ENCODE peak calls at places on chromosomes 13 and 19, in nine cellular contexts. One of them, this sample, is unnamed.

GRCh38 chr19:5951338-5951861 is 26.5 kb downstream of the RANBP3 start:
- DNase-seq in astrocyte of the cerebellum: no peak
- DNase-seq in colonic mucosa: no peak
- DNase-seq in foreskin keratinocyte: no peak
- DNase-seq in GM20000: peak; percentile 70
- DNase-seq in lower lobe of right lung: peak; percentile 54
- DNase-seq in left ventricle myocardium inferior: no peak
- DNase-seq in activated CD4-positive, CD25-positive, alpha-beta regulatory T cell treated with anti-CD3 and anti-CD28 coated beads, Interleukin-2, amount 50 U/mL, for 16 hours: no peak
- DNase-seq in activated CD8-positive, alpha-beta T cell treated with anti-CD3 and anti-CD28 coated beads, Interleukin-2, amount 10 ng/mL, durations not matched to agents 7 days and 5 days: no peak
- DNase-seq in this sample: no peak

GRCh38 chr19:46133101-46133627 is 8.7 kb upstream of the IGFL3 start:
- DNase-seq in astrocyte of the cerebellum: peak; percentile 97
- DNase-seq in colonic mucosa: peak; percentile 29
- DNase-seq in foreskin keratinocyte: peak; percentile 98
- DNase-seq in GM20000: no peak
- DNase-seq in lower lobe of right lung: no peak
- DNase-seq in left ventricle myocardium inferior: no peak
- DNase-seq in activated CD4-positive, CD25-positive, alpha-beta regulatory T cell treated with anti-CD3 and anti-CD28 coated beads, Interleukin-2, amount 50 U/mL, for 16 hours: no peak
- DNase-seq in activated CD8-positive, alpha-beta T cell treated with anti-CD3 and anti-CD28 coated beads, Interleukin-2, amount 10 ng/mL, durations not matched to agents 7 days and 5 days: no peak
- DNase-seq in this sample: peak; percentile 13

GRCh38 chr13:110944968-110945952 is 30.4 kb upstream of the ANKRD10 start:
- DNase-seq in astrocyte of the cerebellum: no peak
- DNase-seq in colonic mucosa: no peak
- DNase-seq in foreskin keratinocyte: no peak
- DNase-seq in GM20000: no peak
- DNase-seq in lower lobe of right lung: no peak
- DNase-seq in left ventricle myocardium inferior: no peak
- DNase-seq in activated CD4-positive, CD25-positive, alpha-beta regulatory T cell treated with anti-CD3 and anti-CD28 coated beads, Interleukin-2, amount 50 U/mL, for 16 hours: no peak
- DNase-seq in activated CD8-positive, alpha-beta T cell treated with anti-CD3 and anti-CD28 coated beads, Interleukin-2, amount 10 ng/mL, durations not matched to agents 7 days and 5 days: no peak
- DNase-seq in this sample: no peak

GRCh38 chr19:34504809-34505291 is 23.3 kb downstream of the WTIP start:
- DNase-seq in astrocyte of the cerebellum: no peak
- DNase-seq in colonic mucosa: no peak
- DNase-seq in foreskin keratinocyte: no peak
- DNase-seq in GM20000: no peak
- DNase-seq in lower lobe of right lung: no peak
- DNase-seq in left ventricle myocardium inferior: no peak
- DNase-seq in activated CD4-positive, CD25-positive, alpha-beta regulatory T cell treated with anti-CD3 and anti-CD28 coated beads, Interleukin-2, amount 50 U/mL, for 16 hours: no peak
- DNase-seq in activated CD8-positive, alpha-beta T cell treated with anti-CD3 and anti-CD28 coated beads, Interleukin-2, amount 10 ng/mL, durations not matched to agents 7 days and 5 days: no peak
- DNase-seq in this sample: no peak

GRCh38 chr13:106155411-106155810 is 380.1 kb downstream of the EFNB2 start:
- DNase-seq in astrocyte of the cerebellum: no peak
- DNase-seq in colonic mucosa: no peak
- DNase-seq in foreskin keratinocyte: peak; percentile 89
- DNase-seq in GM20000: no peak
- DNase-seq in lower lobe of right lung: no peak
- DNase-seq in left ventricle myocardium inferior: no peak
- DNase-seq in activated CD4-positive, CD25-positive, alpha-beta regulatory T cell treated with anti-CD3 and anti-CD28 coated beads, Interleukin-2, amount 50 U/mL, for 16 hours: no peak
- DNase-seq in activated CD8-positive, alpha-beta T cell treated with anti-CD3 and anti-CD28 coated beads, Interleukin-2, amount 10 ng/mL, durations not matched to agents 7 days and 5 days: no peak
- DNase-seq in this sample: no peak

GRCh38 chr13:40351537-40352384 is 314.7 kb downstream of the FOXO1 start:
- DNase-seq in astrocyte of the cerebellum: no peak
- DNase-seq in colonic mucosa: no peak
- DNase-seq in foreskin keratinocyte: no peak
- DNase-seq in GM20000: no peak
- DNase-seq in lower lobe of right lung: no peak
- DNase-seq in left ventricle myocardium inferior: no peak
- DNase-seq in activated CD4-positive, CD25-positive, alpha-beta regulatory T cell treated with anti-CD3 and anti-CD28 coated beads, Interleukin-2, amount 50 U/mL, for 16 hours: no peak
- DNase-seq in activated CD8-positive, alpha-beta T cell treated with anti-CD3 and anti-CD28 coated beads, Interleukin-2, amount 10 ng/mL, durations not matched to agents 7 days and 5 days: no peak
- DNase-seq in this sample: no peak

GRCh38 chr13:66926851-66927524 is 303.1 kb downstream of the PCDH9 start:
- DNase-seq in astrocyte of the cerebellum: no peak
- DNase-seq in colonic mucosa: no peak
- DNase-seq in foreskin keratinocyte: peak; percentile 71
- DNase-seq in GM20000: no peak
- DNase-seq in lower lobe of right lung: no peak
- DNase-seq in left ventricle myocardium inferior: no peak
- DNase-seq in activated CD4-positive, CD25-positive, alpha-beta regulatory T cell treated with anti-CD3 and anti-CD28 coated beads, Interleukin-2, amount 50 U/mL, for 16 hours: no peak
- DNase-seq in activated CD8-positive, alpha-beta T cell treated with anti-CD3 and anti-CD28 coated beads, Interleukin-2, amount 10 ng/mL, durations not matched to agents 7 days and 5 days: no peak
- DNase-seq in this sample: no peak

GRCh38 chr13:23615677-23616076 is 45.5 kb downstream of the TNFRSF19 start:
- DNase-seq in astrocyte of the cerebellum: no peak
- DNase-seq in colonic mucosa: no peak
- DNase-seq in foreskin keratinocyte: no peak
- DNase-seq in GM20000: no peak
- DNase-seq in lower lobe of right lung: no peak
- DNase-seq in left ventricle myocardium inferior: no peak
- DNase-seq in activated CD4-positive, CD25-positive, alpha-beta regulatory T cell treated with anti-CD3 and anti-CD28 coated beads, Interleukin-2, amount 50 U/mL, for 16 hours: no peak
- DNase-seq in activated CD8-positive, alpha-beta T cell treated with anti-CD3 and anti-CD28 coated beads, Interleukin-2, amount 10 ng/mL, durations not matched to agents 7 days and 5 days: no peak
- DNase-seq in this sample: no peak

GRCh38 chr19:35673121-35673804 is 6.9 kb downstream of the UPK1A start:
- DNase-seq in astrocyte of the cerebellum: no peak
- DNase-seq in colonic mucosa: no peak
- DNase-seq in foreskin keratinocyte: peak; percentile 40
- DNase-seq in GM20000: peak; percentile 79
- DNase-seq in lower lobe of right lung: no peak
- DNase-seq in left ventricle myocardium inferior: peak; percentile 33
- DNase-seq in activated CD4-positive, CD25-positive, alpha-beta regulatory T cell treated with anti-CD3 and anti-CD28 coated beads, Interleukin-2, amount 50 U/mL, for 16 hours: no peak
- DNase-seq in activated CD8-positive, alpha-beta T cell treated with anti-CD3 and anti-CD28 coated beads, Interleukin-2, amount 10 ng/mL, durations not matched to agents 7 days and 5 days: peak; percentile 66
- DNase-seq in this sample: peak; percentile 51

GRCh38 chr19:19075126-19075525 is 11.3 kb downstream of the SLC25A42 start:
- DNase-seq in astrocyte of the cerebellum: no peak
- DNase-seq in colonic mucosa: no peak
- DNase-seq in foreskin keratinocyte: no peak
- DNase-seq in GM20000: no peak
- DNase-seq in lower lobe of right lung: no peak
- DNase-seq in left ventricle myocardium inferior: no peak
- DNase-seq in activated CD4-positive, CD25-positive, alpha-beta regulatory T cell treated with anti-CD3 and anti-CD28 coated beads, Interleukin-2, amount 50 U/mL, for 16 hours: no peak
- DNase-seq in activated CD8-positive, alpha-beta T cell treated with anti-CD3 and anti-CD28 coated beads, Interleukin-2, amount 10 ng/mL, durations not matched to agents 7 days and 5 days: no peak
- DNase-seq in this sample: no peak

GRCh38 chr19:34236035-34236793 is 18.1 kb upstream of the GARRE1 start:
- DNase-seq in astrocyte of the cerebellum: no peak
- DNase-seq in colonic mucosa: peak; percentile 68
- DNase-seq in foreskin keratinocyte: no peak
- DNase-seq in GM20000: no peak
- DNase-seq in lower lobe of right lung: no peak
- DNase-seq in left ventricle myocardium inferior: no peak
- DNase-seq in activated CD4-positive, CD25-positive, alpha-beta regulatory T cell treated with anti-CD3 and anti-CD28 coated beads, Interleukin-2, amount 50 U/mL, for 16 hours: no peak
- DNase-seq in activated CD8-positive, alpha-beta T cell treated with anti-CD3 and anti-CD28 coated beads, Interleukin-2, amount 10 ng/mL, durations not matched to agents 7 days and 5 days: no peak
- DNase-seq in this sample: no peak

GRCh38 chr13:30906411-30906990 is 430 bp downstream of the MEDAG start:
- DNase-seq in astrocyte of the cerebellum: no peak
- DNase-seq in colonic mucosa: no peak
- DNase-seq in foreskin keratinocyte: no peak
- DNase-seq in GM20000: no peak
- DNase-seq in lower lobe of right lung: no peak
- DNase-seq in left ventricle myocardium inferior: no peak
- DNase-seq in activated CD4-positive, CD25-positive, alpha-beta regulatory T cell treated with anti-CD3 and anti-CD28 coated beads, Interleukin-2, amount 50 U/mL, for 16 hours: no peak
- DNase-seq in activated CD8-positive, alpha-beta T cell treated with anti-CD3 and anti-CD28 coated beads, Interleukin-2, amount 10 ng/mL, durations not matched to agents 7 days and 5 days: no peak
- DNase-seq in this sample: no peak

GRCh38 chr19:2770055-2771013 is 12.7 kb downstream of the SGTA start:
- DNase-seq in astrocyte of the cerebellum: no peak
- DNase-seq in colonic mucosa: peak; percentile 39
- DNase-seq in foreskin keratinocyte: no peak
- DNase-seq in GM20000: peak; percentile 19
- DNase-seq in lower lobe of right lung: no peak
- DNase-seq in left ventricle myocardium inferior: peak; percentile 65
- DNase-seq in activated CD4-positive, CD25-positive, alpha-beta regulatory T cell treated with anti-CD3 and anti-CD28 coated beads, Interleukin-2, amount 50 U/mL, for 16 hours: no peak
- DNase-seq in activated CD8-positive, alpha-beta T cell treated with anti-CD3 and anti-CD28 coated beads, Interleukin-2, amount 10 ng/mL, durations not matched to agents 7 days and 5 days: no peak
- DNase-seq in this sample: no peak